ENCODE peak calls at places on chromosome 12, in nine cellular contexts. Z is A673; A is SIG-M5; C is activated T-helper 1 cell treated with anti-CD3 and anti-CD28 coated beads, Interleukin-2, amount 50 U/mL, for 16 hours; J is GM04504; F is mesothelial cell of epicardium; M is stimulated activated CD4-positive, alpha-beta T cell treated with anti-CD3 and anti-CD28 coated beads, Interleukin-4, amount 100 ng/mL, for 48 hours; S is HCT116; Y is mucosa of gallbladder. P is an unnamed sample.

GRCh38 chr12:117182866-117183265 is 7.4 kb downstream of the FBXO21 start:
- DNase-seq in Z (no peak), A (no peak), S (no peak), M (no peak), J (no peak), Y (no peak), F (no peak), C (no peak), P (no peak)

GRCh38 chr12:89167986-89168385 is 184.3 kb downstream of the DUSP6 start:
- DNase-seq in C (no peak), Z (no peak), J (no peak), M (no peak), S (no peak), F (no peak), Y (no peak), A (no peak), P (no peak)

GRCh38 chr12:104643921-104644669 is 187.3 kb downstream of the CHST11 start:
- DNase-seq in F (no peak), Z (no peak), C (no peak), M (no peak), J (no peak), Y (no peak), A (no peak), S (no peak), P (no peak)

GRCh38 chr12:82873951-82874350 is 187.2 kb downstream of the TMTC2 start:
- DNase-seq in C (no peak), A (no peak), S (no peak), M (no peak), Z (peak), F (no peak), J (no peak), Y (no peak), P (no peak)

GRCh38 chr12:29844667-29845066 is 60.9 kb upstream of the TMTC1 start:
- DNase-seq in M (no peak), J (no peak), Y (no peak), S (no peak), Z (no peak), A (no peak), C (no peak), F (no peak), P (no peak)

GRCh38 chr12:92735131-92735721 is 32.4 kb downstream of the PLEKHG7 start:
- DNase-seq in F (no peak), J (peak), A (no peak), Y (peak), C (no peak), M (no peak), S (no peak), Z (peak), P (no peak)

GRCh38 chr12:96751626-96752025 is 155.4 kb upstream of the NEDD1 start:
- DNase-seq in Y (no peak), C (no peak), Z (peak), M (no peak), S (no peak), A (no peak), F (no peak), J (no peak), P (no peak)

GRCh38 chr12:96502477-96502876 is 13.1 kb downstream of the CFAP54 start:
- DNase-seq in A (no peak), F (no peak), Y (no peak), M (no peak), J (no peak), C (no peak), Z (no peak), S (no peak), P (no peak)

GRCh38 chr12:80099259-80099658 is at the start of gene OTOGL:
- DNase-seq in A (no peak), M (no peak), F (no peak), J (no peak), C (no peak), Z (no peak), S (no peak), Y (no peak), P (no peak)

GRCh38 chr12:19223695-19224094 is 94.2 kb downstream of the PLEKHA5 start:
- DNase-seq in F (no peak), C (no peak), Y (no peak), A (no peak), S (no peak), M (no peak), Z (no peak), J (no peak), P (no peak)

GRCh38 chr12:113386866-113387566 is 16.7 kb downstream of the SDS start:
- DNase-seq in Y (no peak), J (no peak), C (no peak), M (no peak), A (no peak), Z (no peak), F (no peak), S (no peak), P (no peak)

GRCh38 chr12:76284816-76285750 is 63.1 kb downstream of the BBS10 start:
- DNase-seq in J (no peak), S (no peak), M (no peak), A (no peak), F (no peak), Y (no peak), Z (no peak), C (no peak), P (no peak)

GRCh38 chr12:191541-191940 is 22.4 kb downstream of the SLC6A12 start:
- DNase-seq in Y (no peak), Z (no peak), A (no peak), M (no peak), C (no peak), F (no peak), J (no peak), S (no peak), P (no peak)

GRCh38 chr12:27014085-27014858 is at the start of gene TM7SF3:
- DNase-seq in J (peak), A (peak), S (peak), Y (peak), Z (peak), C (peak), F (peak), M (peak), P (peak)

GRCh38 chr12:30687265-30687986 is 8.2 kb downstream of the IPO8 start:
- DNase-seq in C (no peak), A (no peak), Y (no peak), S (no peak), Z (no peak), M (no peak), F (no peak), J (no peak), P (no peak)

GRCh38 chr12:32877670-32878459 is 18.7 kb downstream of the PKP2 start:
- DNase-seq in Z (no peak), F (no peak), C (no peak), Y (peak), M (no peak), S (no peak), A (no peak), J (no peak), P (no peak)

GRCh38 chr12:26121841-26122680 is 2.8 kb downstream of the BHLHE41 start:
- DNase-seq in Y (no peak), Z (peak), J (no peak), C (no peak), M (no peak), S (no peak), F (no peak), A (no peak), P (no peak)

GRCh38 chr12:49014547-49014946 is 4.0 kb downstream of the PRKAG1 start:
- DNase-seq in S (no peak), Z (no peak), F (no peak), C (no peak), Y (no peak), M (no peak), J (no peak), A (no peak), P (no peak)

GRCh38 chr12:96487214-96487613 is 2.2 kb upstream of the CFAP54 start:
- DNase-seq in M (no peak), C (no peak), Y (no peak), F (no peak), S (no peak), A (no peak), J (no peak), Z (no peak), P (no peak)

GRCh38 chr12:49233842-49234526 is 30.9 kb upstream of the TUBA1C start:
- DNase-seq in M (no peak), Y (peak), A (peak), Z (no peak), F (no peak), C (no peak), S (no peak), J (no peak), P (no peak)

GRCh38 chr12:62983594-62983993 is 48.6 kb upstream of the PPM1H start:
- DNase-seq in Z (peak), A (no peak), C (no peak), M (no peak), Y (no peak), S (peak), J (no peak), F (no peak), P (no peak)

GRCh38 chr12:34606749-34607519 is 584.6 kb downstream of the ALG10 start:
- DNase-seq in A (no peak), S (no peak), F (no peak), J (no peak), Y (no peak), M (no peak), C (no peak), Z (no peak), P (no peak)

GRCh38 chr12:103841690-103842584 is 903 bp upstream of the NT5DC3 start:
- DNase-seq in M (peak), Z (no peak), J (peak), A (no peak), Y (peak), F (no peak), C (no peak), S (peak), P (peak)

GRCh38 chr12:96766232-96766631 is 140.8 kb upstream of the NEDD1 start:
- DNase-seq in J (no peak), S (no peak), C (no peak), Z (no peak), A (no peak), M (no peak), F (no peak), Y (no peak), P (no peak)

GRCh38 chr12:8026282-8026637 is 6.3 kb upstream of the FOXJ2 start:
- DNase-seq in J (peak), M (no peak), Z (no peak), C (no peak), A (no peak), F (no peak), S (no peak), Y (no peak), P (no peak)

GRCh38 chr12:39935275-39935674 is 170.6 kb downstream of the SLC2A13 start:
- DNase-seq in Y (no peak), J (no peak), C (no peak), M (no peak), F (no peak), Z (no peak), A (no peak), S (no peak), P (no peak)

GRCh38 chr12:124523071-124523470 is 44.3 kb downstream of the NCOR2 start:
- DNase-seq in M (no peak), S (no peak), C (no peak), Z (no peak), J (no peak), A (no peak), F (no peak), Y (no peak), P (no peak)

GRCh38 chr12:80230068-80230467 is 130.7 kb downstream of the OTOGL start:
- DNase-seq in M (no peak), C (no peak), J (no peak), A (no peak), Z (peak), F (no peak), Y (no peak), S (peak), P (no peak)

GRCh38 chr12:29741342-29742241 is 42.1 kb downstream of the TMTC1 start:
- DNase-seq in M (no peak), F (no peak), J (no peak), Z (peak), C (no peak), A (no peak), Y (no peak), S (no peak), P (no peak)

GRCh38 chr12:13945641-13946040 is 35.8 kb downstream of the GRIN2B start:
- DNase-seq in S (no peak), F (no peak), C (no peak), Y (no peak), A (no peak), J (no peak), Z (no peak), M (no peak), P (no peak)

GRCh38 chr12:1922985-1923384 is 4.5 kb upstream of the CACNA2D4 start:
- DNase-seq in M (no peak), Z (no peak), S (no peak), A (no peak), J (no peak), C (no peak), F (no peak), Y (no peak), P (no peak)

GRCh38 chr12:49904601-49905000 is 901 bp upstream of the FAIM2 start:
- DNase-seq in Z (no peak), S (no peak), Y (no peak), M (no peak), F (no peak), C (no peak), J (no peak), A (no peak), P (no peak)

GRCh38 chr12:54984602-54985376 is at the start of gene TESPA1:
- DNase-seq in J (no peak), F (no peak), S (no peak), Y (peak), Z (no peak), M (peak), A (peak), C (peak), P (peak)

GRCh38 chr12:123150273-123150803 is 552 bp downstream of the PITPNM2 start:
- DNase-seq in Y (no peak), F (no peak), S (no peak), J (no peak), Z (peak), A (no peak), C (no peak), M (peak), P (peak)

P was measured in activated CD4-positive, CD25-positive, alpha-beta regulatory T cell.